ENCODE peak calls at places on chromosome 1, in six cellular contexts. E, R, B, K, C and W are unnamed samples.

GRCh38 chr1:112971006-112971405 is 15.0 kb upstream of the SLC16A1 start:
- DNase-seq in K (no peak), B (peak), E (no peak), R (no peak), C (no peak), W (no peak)

GRCh38 chr1:84510668-84511067 is 4.3 kb upstream of the GNG5 start:
- DNase-seq in R (no peak), B (no peak), E (no peak), C (no peak), K (no peak), W (no peak)

GRCh38 chr1:41898191-41898713 is 20.5 kb downstream of the HIVEP3 start:
- DNase-seq in C (peak), B (peak), K (no peak), E (no peak), R (peak), W (no peak)

GRCh38 chr1:54574158-54574778 is 26.2 kb downstream of the ACOT11 start:
- DNase-seq in E (no peak), B (no peak), R (no peak), K (no peak), C (no peak), W (no peak)

GRCh38 chr1:23449918-23450317 is 25.4 kb upstream of the TCEA3 start:
- DNase-seq in R (no peak), E (no peak), K (no peak), C (no peak), B (no peak), W (no peak)

GRCh38 chr1:37776946-37777516 is 12.1 kb upstream of the EPHA10 start:
- DNase-seq in E (no peak), K (no peak), R (no peak), B (no peak), C (no peak), W (no peak)

GRCh38 chr1:222010306-222010705 is 268.4 kb upstream of the DUSP10 start:
- DNase-seq in B (no peak), K (no peak), E (no peak), R (no peak), C (peak), W (no peak)

GRCh38 chr1:41333146-41333784 is 28.0 kb upstream of the FOXO6 start:
- DNase-seq in B (peak), E (no peak), C (peak), K (no peak), R (no peak), W (no peak)

GRCh38 chr1:226457307-226457712 is 49.4 kb upstream of the PARP1 start:
- DNase-seq in R (no peak), K (no peak), B (peak), E (no peak), C (no peak), W (peak)

DNA sequence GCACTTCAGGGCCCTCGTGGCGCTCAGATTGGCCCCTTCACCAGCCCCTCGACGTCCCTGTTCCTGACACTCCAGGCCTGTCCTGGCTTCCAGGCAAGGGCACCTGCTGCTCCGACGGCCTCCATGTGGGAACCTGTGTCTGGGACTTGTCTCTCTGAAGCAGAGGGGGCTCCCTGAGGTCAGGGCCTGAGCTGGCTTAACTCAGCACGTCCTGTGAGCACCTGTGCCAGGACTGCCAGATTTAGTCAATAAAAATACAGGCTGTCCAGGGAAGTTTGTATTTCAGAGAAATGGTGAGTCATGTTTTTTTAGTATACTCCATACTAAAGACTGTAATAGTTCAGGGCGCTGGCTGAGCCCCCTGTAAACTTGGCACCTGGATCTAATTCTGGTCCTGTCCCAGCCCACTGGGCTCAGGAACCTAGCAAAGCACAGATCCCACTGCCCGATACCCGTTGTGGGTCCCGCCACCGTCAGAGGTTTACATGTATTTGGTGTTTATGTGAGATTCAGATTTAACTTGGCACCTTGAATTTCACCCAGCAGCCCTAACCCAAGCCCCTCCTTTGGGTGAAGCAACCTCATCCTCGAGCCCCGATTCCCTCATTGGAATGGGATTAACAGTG is 109.9 kb upstream of the IFFO2 start:
- DNase-seq in E (no peak), B (no peak), K (no peak), C (peak), R (no peak), W (no peak)
- H3K9ac ChIP-seq in E (no peak), B (no peak), K (no peak), C (peak), R (no peak), W (no peak)

GRCh38 chr1:99867682-99868081 is 17.5 kb downstream of the AGL start:
- DNase-seq in R (no peak), E (no peak), B (no peak), C (no peak), K (no peak), W (no peak)
- TF ChIP-seq EZH2phosphoT487 in R (no peak), E (no peak), B (no peak), C (no peak), K (no peak), W (no peak)

GRCh38 chr1:94463056-94463764 is 45.0 kb downstream of the ABCD3 start:
- DNase-seq in B (no peak), R (no peak), E (no peak), C (no peak), K (no peak), W (no peak)
- H3K9ac ChIP-seq in B (no peak), R (no peak), E (no peak), C (no peak), K (no peak), W (no peak)

DNA sequence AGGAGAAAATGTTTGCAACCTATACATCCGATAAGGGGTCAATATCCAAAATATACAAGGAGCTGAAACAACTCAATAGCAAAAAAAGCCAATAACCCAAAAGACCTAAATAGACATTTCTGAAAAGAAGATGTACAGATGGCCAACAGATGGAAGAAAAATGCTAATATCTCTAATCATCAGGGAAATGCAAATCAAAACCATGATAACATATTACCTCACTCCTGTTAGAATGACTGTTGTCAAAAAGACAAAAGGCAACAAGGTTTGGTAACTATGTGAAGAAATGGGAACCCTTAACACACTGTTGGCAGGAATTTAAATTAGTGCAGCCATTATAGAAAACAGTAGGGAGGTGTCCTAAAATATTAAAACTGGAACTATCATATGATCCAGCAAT is 74.7 kb downstream of the LEPR start:
- DNase-seq in E (no peak), K (no peak), C (no peak), R (no peak), B (peak), W (no peak)
- TF ChIP-seq EZH2phosphoT487 in E (no peak), K (no peak), C (no peak), R (no peak), B (no peak), W (no peak)

DNA sequence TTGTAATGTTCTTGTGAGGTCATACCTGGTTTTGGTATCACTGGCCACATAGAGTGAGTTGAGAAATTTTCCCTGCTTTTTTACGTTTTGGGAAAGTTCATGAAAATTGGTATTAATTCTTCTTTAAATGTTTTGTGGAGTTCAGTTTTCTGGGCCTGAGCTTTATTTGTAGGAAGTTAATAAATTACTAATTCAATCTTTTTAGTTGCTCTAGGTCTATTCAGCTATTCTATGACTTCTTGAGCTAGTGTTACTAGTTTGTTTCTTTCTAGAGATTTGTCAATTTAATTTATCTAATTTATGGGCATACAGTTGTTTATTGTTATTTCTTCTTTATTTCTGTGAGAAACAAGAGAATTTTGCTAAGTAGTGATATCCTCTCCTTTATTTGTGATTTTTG is 37.4 kb downstream of the HOOK1 start:
- DNase-seq in E (no peak), K (no peak), R (no peak), C (no peak), B (no peak), W (no peak)
- H3K9ac ChIP-seq in E (no peak), K (no peak), R (no peak), C (no peak), B (no peak), W (no peak)

DNA sequence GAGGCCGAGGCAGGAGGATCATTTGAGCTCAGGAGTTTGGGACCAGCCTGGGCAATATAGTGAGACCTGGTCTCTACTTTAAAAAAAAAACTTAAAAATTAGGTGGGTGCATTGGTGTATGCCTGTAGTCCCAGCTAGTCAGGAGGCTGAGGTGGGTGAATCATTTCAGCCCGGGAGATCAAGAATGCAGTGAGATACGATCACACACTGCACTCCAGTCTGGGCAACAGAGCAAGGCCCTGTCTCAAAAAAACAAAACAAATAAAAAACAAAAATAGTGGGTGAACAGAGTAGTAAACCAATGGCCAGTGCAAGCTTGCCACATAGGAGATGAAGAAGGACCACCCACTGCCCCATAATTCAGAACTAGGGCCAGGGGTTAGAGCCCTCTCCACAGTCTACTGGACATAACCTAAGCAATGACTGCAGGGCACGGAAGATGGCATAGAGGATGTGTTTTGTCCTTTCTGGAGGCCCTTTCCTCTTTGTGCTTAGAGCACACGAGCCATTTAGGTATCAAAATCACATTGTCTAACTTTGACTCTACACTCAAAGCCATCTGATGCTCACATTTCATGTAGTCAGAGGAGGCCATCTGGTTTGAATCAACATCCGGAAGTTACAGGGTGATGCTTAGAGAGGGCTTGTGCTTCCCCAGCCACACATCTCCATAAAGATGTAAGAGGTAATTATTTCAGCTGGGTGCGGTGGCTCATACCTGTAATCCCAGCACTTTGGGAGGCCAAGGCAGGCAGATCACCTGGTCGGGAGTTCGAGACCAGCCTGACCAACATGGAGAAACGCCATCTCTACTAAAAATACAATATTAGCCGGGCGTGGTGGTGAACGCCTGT is 12.6 kb downstream of the CD2 start:
- DNase-seq in B (peak), R (no peak), C (no peak), E (peak), K (no peak), W (no peak)
- TF ChIP-seq EZH2phosphoT487 in B (no peak), R (no peak), C (no peak), E (no peak), K (no peak), W (no peak)